ENCODE peak calls at places on chromosomes 12 and 14, in five cellular contexts. D is dorsolateral prefrontal cortex, F is ovary, W is hepatocyte, M is AG04450. A is an unnamed sample.
A peak's percentile ranks its signal among the peaks of the same experiment; 100 is the strongest.

GRCh38 chr14:34301107-34301734 is 160.8 kb downstream of the SPTSSA start:
- DNase-seq in D (no peak), F (no peak), W (peak; percentile 68), M (no peak), A (peak; percentile 54)

GRCh38 chr12:51846911-51847829 is 1.3 kb downstream of the FIGNL2 start:
- DNase-seq in D (peak; percentile 20), F (no peak), W (peak; percentile 84), M (no peak), A (peak; percentile 22)

GRCh38 chr14:100677925-100678765 is 48.5 kb upstream of the DLK1 start:
- DNase-seq in D (no peak), F (peak; percentile 83), W (peak; percentile 88), M (peak; percentile 24), A (no peak)

GRCh38 chr12:617304-617915 is 45.8 kb downstream of the NINJ2 start:
- DNase-seq in D (no peak), F (peak; percentile 66), W (peak; percentile 50), M (no peak), A (no peak)

GRCh38 chr12:123148223-123148622 is 2.7 kb downstream of the PITPNM2 start:
- DNase-seq in D (no peak), F (no peak), W (no peak), M (no peak), A (no peak)

GRCh38 chr12:107402041-107403022 is 283.3 kb upstream of the PWP1 start:
- DNase-seq in D (no peak), F (no peak), W (peak; percentile 73), M (no peak), A (peak; percentile 75)

GRCh38 chr14:66619952-66620351 is 112.0 kb downstream of the GPHN start:
- DNase-seq in D (no peak), F (no peak), W (no peak), M (no peak), A (no peak)

GRCh38 chr12:28937196-28937595 is 211.9 kb upstream of the FAR2 start:
- DNase-seq in D (no peak), F (no peak), W (no peak), M (peak; percentile 11), A (no peak)

GRCh38 chr12:43692064-43692463 is 66.5 kb downstream of the PUS7L start:
- DNase-seq in D (no peak), F (no peak), W (no peak), M (no peak), A (no peak)

GRCh38 chr12:82383930-82384513 is 25.7 kb downstream of the METTL25 start:
- DNase-seq in D (no peak), F (no peak), W (no peak), M (no peak), A (peak; percentile 20)

GRCh38 chr14:38442208-38442607 is 186.3 kb upstream of the CLEC14A start:
- DNase-seq in D (no peak), F (no peak), W (no peak), M (no peak), A (no peak)

GRCh38 chr12:73072214-73072613 is 800.0 kb downstream of the TRHDE start:
- DNase-seq in D (no peak), F (no peak), W (no peak), M (no peak), A (no peak)

GRCh38 chr14:98174031-98174430 is 1098.0 kb downstream of the BCL11B start:
- DNase-seq in D (no peak), F (no peak), W (no peak), M (no peak), A (no peak)

GRCh38 chr14:24427537-24428508 is 1.6 kb downstream of the CBLN3 start:
- DNase-seq in D (no peak), F (peak; percentile 13), W (no peak), M (no peak), A (no peak)

GRCh38 chr14:63388766-63389431 is 70.2 kb upstream of the GPHB5 start:
- DNase-seq in D (peak; percentile 56), F (peak; percentile 33), W (peak; percentile 70), M (peak; percentile 18), A (peak; percentile 68)

GRCh38 chr12:113329022-113329790 is 5.7 kb downstream of the SLC8B1 start:
- DNase-seq in D (no peak), F (no peak), W (no peak), M (no peak), A (no peak)

GRCh38 chr12:52402873-52403510 is 3.1 kb downstream of the KRT82 start:
- DNase-seq in D (no peak), F (no peak), W (no peak), M (no peak), A (no peak)

GRCh38 chr12:24768415-24768814 is 180.5 kb downstream of the BCAT1 start:
- DNase-seq in D (no peak), F (no peak), W (no peak), M (no peak), A (no peak)
- TF ChIP-seq CTCF in D (no peak), F (no peak), W (no peak), M (no peak), A (no peak)

DNA sequence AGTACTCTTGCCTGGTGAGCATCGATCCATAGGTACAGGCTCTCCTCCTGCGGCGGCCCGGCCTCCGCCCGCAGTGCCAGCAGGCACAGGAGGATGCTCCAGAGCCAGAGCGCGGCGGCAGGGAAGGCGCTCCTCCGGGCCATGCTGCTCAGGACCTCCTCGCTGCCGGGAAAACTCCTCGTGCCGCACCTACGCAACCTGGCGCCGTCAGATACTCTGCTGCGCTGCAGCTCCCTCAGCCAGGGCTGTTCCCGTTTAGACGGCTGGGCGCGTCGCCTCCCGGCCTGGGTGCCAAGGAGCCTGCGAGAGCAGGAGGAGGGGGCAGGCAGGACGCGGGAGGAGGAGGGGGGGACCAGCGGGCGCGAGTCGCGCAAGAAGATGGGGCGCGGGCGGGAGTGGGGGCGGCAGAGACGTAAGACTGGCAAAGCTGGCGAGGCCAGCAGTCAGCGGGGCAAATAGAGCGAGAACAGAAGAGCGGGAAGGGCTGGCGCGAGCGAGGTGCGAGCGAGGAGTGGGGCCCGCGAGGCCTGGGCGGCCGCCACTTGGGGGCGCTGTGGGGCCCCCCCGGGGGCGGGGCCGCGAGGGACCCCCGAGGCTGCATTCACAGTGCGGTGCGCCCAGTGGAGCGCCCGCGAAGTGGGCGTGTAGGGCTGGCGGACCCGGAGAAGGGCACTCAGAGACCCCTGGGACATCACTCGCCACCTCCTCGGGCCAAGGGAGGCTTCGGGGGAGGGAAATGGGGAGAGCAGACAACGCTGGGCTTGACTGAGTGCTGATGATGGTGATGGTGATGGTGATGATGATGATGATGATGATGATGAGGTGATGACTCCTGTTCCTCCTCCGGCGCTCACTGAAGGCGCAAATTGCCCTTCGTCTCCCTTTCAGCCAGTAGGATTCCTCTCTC is at the start of gene WIF1:
- DNase-seq in D (no peak), F (no peak), W (peak; percentile 55), M (no peak), A (peak; percentile 55)
- TF ChIP-seq CTCF in D (peak; percentile 38), F (no peak), W (peak; percentile 52), M (peak; percentile 30), A (peak; percentile 82)

GRCh38 chr12:89950421-89950820 is 241.8 kb upstream of the ATP2B1 start:
- DNase-seq in D (no peak), F (no peak), W (no peak), M (no peak), A (no peak)

GRCh38 chr12:89951050-89951693 is 242.5 kb upstream of the ATP2B1 start:
- DNase-seq in D (no peak), F (no peak), W (peak; percentile 78), M (no peak), A (peak; percentile 50)

GRCh38 chr12:89947437-89948265 is 239.0 kb upstream of the ATP2B1 start:
- DNase-seq in D (no peak), F (peak; percentile 17), W (peak; percentile 77), M (peak; percentile 78), A (no peak)

GRCh38 chr12:89948266-89949175 is 239.9 kb upstream of the ATP2B1 start:
- DNase-seq in D (no peak), F (no peak), W (no peak), M (no peak), A (no peak)

DNA sequence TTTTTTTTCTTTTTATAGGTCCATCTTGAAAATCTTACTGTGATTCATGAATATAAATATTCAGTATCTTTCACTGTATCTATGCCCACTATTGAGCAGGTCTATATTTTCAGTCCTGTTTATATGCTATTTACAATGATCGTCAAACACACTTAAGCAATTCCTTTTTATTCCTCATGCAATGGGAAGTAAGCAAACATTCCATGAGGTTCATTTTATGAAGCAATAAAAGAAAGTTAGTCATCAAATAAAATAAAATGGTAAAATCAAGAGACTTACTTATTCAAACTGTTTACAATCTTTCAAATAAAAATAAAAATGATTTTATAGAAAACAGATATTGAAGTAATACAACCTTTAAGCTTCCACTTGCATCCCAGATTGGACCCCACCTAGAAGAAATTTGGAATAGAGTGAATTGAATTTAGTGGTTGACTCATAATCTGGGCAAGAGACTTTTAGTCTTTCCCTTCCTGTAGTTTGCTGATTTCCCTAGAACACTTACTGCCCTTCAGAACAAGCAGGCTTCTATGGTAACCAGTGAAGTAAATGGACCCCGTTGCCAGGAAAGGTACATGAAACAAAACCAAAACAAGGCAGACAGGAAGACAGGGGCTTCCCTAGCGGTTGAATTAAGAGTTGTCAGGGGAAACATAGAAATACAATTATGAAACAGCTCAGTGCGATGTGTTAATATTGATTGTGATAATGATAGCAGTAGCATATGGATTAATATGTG is 241.0 kb upstream of the ATP2B1 start:
- DNase-seq in D (no peak), F (no peak), W (peak; percentile 66), M (no peak), A (peak; percentile 67)
- TF ChIP-seq CTCF in D (no peak), F (no peak), W (peak; percentile 37), M (no peak), A (peak; percentile 35)

DNA sequence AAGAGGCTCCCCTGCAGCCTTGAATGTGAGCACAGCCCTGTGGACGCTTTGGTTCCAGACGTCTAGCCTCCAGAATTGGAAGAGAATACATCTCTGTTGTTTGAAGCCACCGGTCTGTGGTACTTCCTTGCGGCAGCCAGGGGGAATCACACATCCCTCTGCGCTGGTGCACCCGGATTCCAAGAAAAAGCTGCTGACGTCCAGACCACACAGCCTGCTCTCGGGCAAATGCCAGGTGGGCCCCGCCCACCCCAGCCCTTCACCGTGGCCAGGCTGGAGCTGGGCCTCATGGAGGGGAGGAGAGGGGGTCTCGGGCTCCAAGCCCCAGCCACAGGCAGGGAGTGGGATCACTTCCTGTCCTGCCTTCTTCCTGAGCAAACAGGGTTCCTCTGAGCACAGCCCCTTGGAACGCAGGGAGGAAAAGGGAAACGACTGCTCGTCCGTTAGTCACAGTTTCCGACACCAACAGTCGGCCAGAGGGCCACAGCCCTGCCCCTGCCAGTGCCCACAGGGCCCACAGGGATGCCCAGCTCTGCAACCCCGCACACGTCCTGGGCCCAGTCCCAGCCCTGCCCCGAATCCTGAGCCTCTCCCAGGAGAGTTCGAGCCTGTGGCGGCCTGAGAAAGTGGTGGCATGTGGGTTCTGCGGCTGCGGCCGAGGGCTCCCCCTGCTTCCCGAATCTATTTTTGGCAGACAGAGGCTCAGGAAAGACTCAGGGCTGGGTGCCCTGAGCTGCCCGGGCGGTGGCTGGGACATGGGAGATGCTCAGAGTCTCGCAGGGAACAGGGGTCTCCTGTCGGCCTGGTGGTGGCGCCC is 85.3 kb downstream of the RFLNA start:
- DNase-seq in D (no peak), F (peak; percentile 77), W (peak; percentile 73), M (peak; percentile 58), A (no peak)
- TF ChIP-seq CTCF in D (peak; percentile 52), F (peak; percentile 90), W (peak; percentile 52), M (peak; percentile 77), A (no peak)